ENCODE peak calls at places on chromosome 4, in nine cellular contexts. K, E, U, P, S, F, D, B and L are unnamed samples.

GRCh38 chr4:80840396-80840795 is 190.1 kb upstream of the BMP3 start:
- DNase-seq in D (no peak), P (no peak), S (no peak), B (no peak), U (peak; percentile 52), K (no peak), E (no peak), F (peak; percentile 36), L (no peak)

GRCh38 chr4:19748911-19749473 is 502.7 kb upstream of the SLIT2 start:
- DNase-seq in S (no peak), K (no peak), B (no peak), F (no peak), D (no peak), P (no peak), E (no peak), U (no peak), L (peak; percentile 70)

GRCh38 chr4:74499986-74500781 is 55.2 kb downstream of the AREG start:
- DNase-seq in U (no peak), E (no peak), S (no peak), D (no peak), P (no peak), K (no peak), F (no peak), B (no peak), L (no peak)

GRCh38 chr4:11312389-11312788 is 116.3 kb downstream of the HS3ST1 start:
- DNase-seq in E (no peak), S (no peak), B (no peak), P (no peak), U (peak; percentile 10), K (no peak), D (no peak), F (no peak), L (no peak)

GRCh38 chr4:110514889-110515479 is 39.0 kb downstream of the ENPEP start:
- DNase-seq in B (no peak), D (no peak), S (no peak), E (no peak), P (no peak), F (peak; percentile 44), K (no peak), U (peak; percentile 65), L (no peak)

GRCh38 chr4:5758741-5759140 is 47.7 kb downstream of the EVC start:
- DNase-seq in F (no peak), P (no peak), D (no peak), K (no peak), B (no peak), U (peak; percentile 98), S (no peak), E (no peak), L (peak; percentile 99)

GRCh38 chr4:147633113-147633512 is 15.9 kb downstream of the TMEM184C start:
- DNase-seq in K (no peak), B (no peak), P (no peak), S (no peak), E (no peak), F (no peak), U (peak; percentile 76), D (no peak), L (no peak)

GRCh38 chr4:4396628-4397440 is 9.9 kb downstream of the NSG1 start:
- DNase-seq in K (peak; percentile 49), B (no peak), F (no peak), E (no peak), D (no peak), U (peak; percentile 63), S (no peak), P (no peak), L (no peak)

GRCh38 chr4:13298655-13299054 is 185.5 kb downstream of the RAB28 start:
- DNase-seq in K (no peak), E (no peak), P (peak; percentile 46), D (no peak), U (peak; percentile 40), F (no peak), S (no peak), B (no peak), L (no peak)

GRCh38 chr4:120317713-120318112 is 251.1 kb upstream of the MAD2L1 start:
- DNase-seq in K (no peak), P (no peak), E (no peak), S (no peak), B (peak; percentile 85), U (no peak), F (no peak), D (no peak), L (no peak)

GRCh38 chr4:155073852-155074251 is 134.6 kb upstream of the NPY2R start:
- DNase-seq in S (no peak), U (no peak), P (no peak), E (no peak), B (no peak), K (no peak), D (no peak), F (no peak), L (no peak)